ENCODE peak calls at places on chromosome 3, in eight cellular contexts. One of them, this sample, is unnamed.

GRCh38 chr3:49701388-49702077 is 12.2 kb downstream of the RNF123 start:
- DNase-seq in activated CD8-positive, alpha-beta memory T cell treated with anti-CD3 and anti-CD28 coated beads, Interleukin-2, amount 50 U/mL, for 4 hours: no peak
- DNase-seq in mucosa of gallbladder: no peak
- DNase-seq in GM12865: no peak
- DNase-seq in activated T-helper 1 cell treated with anti-CD3 and anti-CD28 coated beads, Interleukin-2, amount 50 U/mL, for 16 hours: no peak
- DNase-seq in COR-L47: no peak
- DNase-seq in H9: peak
- DNase-seq in A549: no peak
- DNase-seq in this sample: no peak

GRCh38 chr3:126516152-126516935 is 1.2 kb downstream of the UROC1 start:
- DNase-seq in activated CD8-positive, alpha-beta memory T cell treated with anti-CD3 and anti-CD28 coated beads, Interleukin-2, amount 50 U/mL, for 4 hours: no peak
- DNase-seq in mucosa of gallbladder: no peak
- DNase-seq in GM12865: no peak
- DNase-seq in activated T-helper 1 cell treated with anti-CD3 and anti-CD28 coated beads, Interleukin-2, amount 50 U/mL, for 16 hours: no peak
- DNase-seq in COR-L47: no peak
- DNase-seq in H9: no peak
- DNase-seq in A549: no peak
- DNase-seq in this sample: no peak

GRCh38 chr3:179146911-179147570 is 1.1 kb upstream of the PIK3CA start:
- DNase-seq in activated CD8-positive, alpha-beta memory T cell treated with anti-CD3 and anti-CD28 coated beads, Interleukin-2, amount 50 U/mL, for 4 hours: no peak
- DNase-seq in mucosa of gallbladder: peak
- DNase-seq in GM12865: peak
- DNase-seq in activated T-helper 1 cell treated with anti-CD3 and anti-CD28 coated beads, Interleukin-2, amount 50 U/mL, for 16 hours: no peak
- DNase-seq in COR-L47: peak
- DNase-seq in H9: no peak
- DNase-seq in A549: peak
- DNase-seq in this sample: peak

GRCh38 chr3:129519896-129520440 is 8.5 kb upstream of the RHO start:
- DNase-seq in activated CD8-positive, alpha-beta memory T cell treated with anti-CD3 and anti-CD28 coated beads, Interleukin-2, amount 50 U/mL, for 4 hours: no peak
- DNase-seq in mucosa of gallbladder: no peak
- DNase-seq in GM12865: no peak
- DNase-seq in activated T-helper 1 cell treated with anti-CD3 and anti-CD28 coated beads, Interleukin-2, amount 50 U/mL, for 16 hours: no peak
- DNase-seq in COR-L47: no peak
- DNase-seq in H9: no peak
- DNase-seq in A549: no peak
- DNase-seq in this sample: no peak

GRCh38 chr3:39531681-39532080 is 64.2 kb downstream of the MOBP start:
- DNase-seq in activated CD8-positive, alpha-beta memory T cell treated with anti-CD3 and anti-CD28 coated beads, Interleukin-2, amount 50 U/mL, for 4 hours: no peak
- DNase-seq in mucosa of gallbladder: peak
- DNase-seq in GM12865: no peak
- DNase-seq in activated T-helper 1 cell treated with anti-CD3 and anti-CD28 coated beads, Interleukin-2, amount 50 U/mL, for 16 hours: no peak
- DNase-seq in COR-L47: no peak
- DNase-seq in H9: no peak
- DNase-seq in A549: peak
- DNase-seq in this sample: no peak

GRCh38 chr3:99119312-99119810 is 217.9 kb upstream of the DCBLD2 start:
- DNase-seq in activated CD8-positive, alpha-beta memory T cell treated with anti-CD3 and anti-CD28 coated beads, Interleukin-2, amount 50 U/mL, for 4 hours: no peak
- DNase-seq in mucosa of gallbladder: no peak
- DNase-seq in GM12865: no peak
- DNase-seq in activated T-helper 1 cell treated with anti-CD3 and anti-CD28 coated beads, Interleukin-2, amount 50 U/mL, for 16 hours: no peak
- DNase-seq in COR-L47: no peak
- DNase-seq in H9: no peak
- DNase-seq in A549: no peak
- DNase-seq in this sample: no peak

GRCh38 chr3:194671511-194671899 is 486 bp downstream of the LSG1 start:
- DNase-seq in activated CD8-positive, alpha-beta memory T cell treated with anti-CD3 and anti-CD28 coated beads, Interleukin-2, amount 50 U/mL, for 4 hours: no peak
- DNase-seq in mucosa of gallbladder: no peak
- DNase-seq in GM12865: peak
- DNase-seq in activated T-helper 1 cell treated with anti-CD3 and anti-CD28 coated beads, Interleukin-2, amount 50 U/mL, for 16 hours: no peak
- DNase-seq in COR-L47: peak
- DNase-seq in H9: no peak
- DNase-seq in A549: peak
- DNase-seq in this sample: no peak

GRCh38 chr3:29525254-29525881 is 244.5 kb downstream of the RBMS3 start:
- DNase-seq in activated CD8-positive, alpha-beta memory T cell treated with anti-CD3 and anti-CD28 coated beads, Interleukin-2, amount 50 U/mL, for 4 hours: no peak
- DNase-seq in mucosa of gallbladder: peak
- DNase-seq in GM12865: peak
- DNase-seq in activated T-helper 1 cell treated with anti-CD3 and anti-CD28 coated beads, Interleukin-2, amount 50 U/mL, for 16 hours: no peak
- DNase-seq in COR-L47: peak
- DNase-seq in H9: no peak
- DNase-seq in A549: no peak
- DNase-seq in this sample: peak

This sample was measured in prostate gland.